ENCODE peak calls at places on chromosomes 2 and 18, in six cellular contexts. T is foreskin fibroblast, R is Ammon's horn, M is AG08396, C is HFFc6, P is choroid plexus epithelial cell. H is an unnamed sample.
A peak's percentile ranks its signal among the peaks of the same experiment; 100 is the strongest.

GRCh38 chr2:237757616-237758015 is 41.0 kb upstream of the RBM44 start:
- DNase-seq in C (no peak), T (no peak), M (no peak), P (no peak), R (no peak), H (no peak)

GRCh38 chr2:119517433-119517832 is 6.8 kb downstream of the SCTR start:
- DNase-seq in M (peak; percentile 76), R (peak; percentile 22), T (peak; percentile 10), C (peak; percentile 19), P (peak; percentile 72), H (peak; percentile 29)

GRCh38 chr2:150327546-150328495 is 159.6 kb downstream of the RND3 start:
- DNase-seq in C (no peak), P (no peak), R (peak; percentile 59), M (no peak), T (no peak), H (no peak)

GRCh38 chr2:122191331-122191730 is 435.9 kb downstream of the TSN start:
- DNase-seq in T (no peak), C (peak; percentile 4), R (peak; percentile 28), P (peak; percentile 12), M (no peak), H (peak; percentile 7)

GRCh38 chr2:39313575-39313974 is 69.8 kb upstream of the CDKL4 start:
- DNase-seq in M (no peak), T (peak; percentile 25), R (no peak), P (peak; percentile 28), C (peak; percentile 89), H (peak; percentile 67)

GRCh38 chr18:39555511-39555910 is 1989.9 kb upstream of the CELF4 start:
- DNase-seq in T (no peak), M (no peak), P (peak; percentile 18), R (no peak), C (no peak), H (no peak)

GRCh38 chr2:12180046-12180445 is 433.6 kb downstream of the LPIN1 start:
- DNase-seq in C (no peak), T (no peak), R (no peak), P (peak; percentile 41), M (no peak), H (no peak)

GRCh38 chr2:54695378-54695777 is 28.1 kb upstream of the EML6 start:
- DNase-seq in P (no peak), C (no peak), M (no peak), R (no peak), T (no peak), H (no peak)

GRCh38 chr2:36329746-36330145 is 25.8 kb upstream of the CRIM1 start:
- DNase-seq in M (peak; percentile 69), P (peak; percentile 87), R (no peak), C (peak; percentile 78), T (no peak), H (peak; percentile 81)

GRCh38 chr2:45885111-45885685 is 233.7 kb downstream of the PRKCE start:
- DNase-seq in T (no peak), R (peak; percentile 62), M (no peak), P (no peak), C (no peak), H (no peak)

GRCh38 chr18:2903006-2903405 is 56.2 kb downstream of the EMILIN2 start:
- DNase-seq in P (peak; percentile 82), T (peak; percentile 83), M (peak; percentile 82), R (peak; percentile 37), C (peak; percentile 39), H (no peak)

GRCh38 chr2:157170299-157170698 is 87.2 kb upstream of the GALNT5 start:
- DNase-seq in T (peak; percentile 64), M (no peak), R (no peak), P (peak; percentile 63), C (no peak), H (no peak)

GRCh38 chr2:10433264-10433947 is 14.7 kb downstream of the ODC1 start:
- DNase-seq in R (no peak), T (no peak), C (no peak), M (no peak), P (no peak), H (no peak)

GRCh38 chr2:9326975-9327374 is 96.4 kb downstream of the ITGB1BP1 start:
- DNase-seq in C (no peak), R (no peak), P (peak; percentile 48), T (peak; percentile 10), M (peak; percentile 28), H (no peak)

GRCh38 chr2:191167766-191168165 is 17.0 kb upstream of the STAT4 start:
- DNase-seq in M (no peak), C (peak; percentile 76), T (peak; percentile 89), P (peak; percentile 78), R (no peak), H (no peak)

GRCh38 chr2:133434962-133435668 is 133.1 kb downstream of the NCKAP5 start:
- DNase-seq in P (peak; percentile 75), R (no peak), C (peak; percentile 68), T (no peak), M (no peak), H (peak; percentile 95)

GRCh38 chr2:54042341-54042740 is 71.5 kb upstream of the PSME4 start:
- DNase-seq in P (peak; percentile 51), C (no peak), M (peak; percentile 34), T (no peak), R (no peak), H (no peak)

GRCh38 chr2:212288308-212288707 is 250.3 kb downstream of the ERBB4 start:
- DNase-seq in C (no peak), T (no peak), R (no peak), P (no peak), M (no peak), H (no peak)

GRCh38 chr2:75640621-75641121 is 5.9 kb upstream of the MRPL19 start:
- DNase-seq in T (peak; percentile 67), C (peak; percentile 76), P (peak; percentile 87), M (peak; percentile 80), R (peak; percentile 86), H (peak; percentile 61)

GRCh38 chr2:3839489-3839888 is 136.1 kb downstream of the DCDC2C start:
- DNase-seq in T (no peak), P (peak; percentile 6), C (no peak), R (peak; percentile 8), M (no peak), H (no peak)

GRCh38 chr2:24050041-24050655 is 607 bp downstream of the FKBP1B start:
- DNase-seq in C (no peak), M (peak; percentile 12), R (peak; percentile 25), P (peak; percentile 21), T (no peak), H (peak; percentile 14)

GRCh38 chr2:223459328-223459939 is 142.7 kb downstream of the SCG2 start:
- DNase-seq in R (no peak), M (no peak), T (no peak), C (peak; percentile 28), P (peak; percentile 70), H (no peak)

GRCh38 chr18:23616258-23616657 is 30.0 kb upstream of the NPC1 start:
- DNase-seq in P (no peak), C (no peak), T (no peak), R (no peak), M (no peak), H (no peak)

GRCh38 chr2:25491003-25491696 is 149.4 kb upstream of the DNMT3A start:
- DNase-seq in P (no peak), M (no peak), C (no peak), R (peak; percentile 25), T (peak; percentile 3), H (no peak)

GRCh38 chr2:121220995-121221394 is 64.0 kb downstream of the TFCP2L1 start:
- DNase-seq in T (peak; percentile 17), R (no peak), M (no peak), C (peak; percentile 7), P (peak; percentile 8), H (no peak)

GRCh38 chr2:9793156-9793917 is 49.9 kb upstream of the TAF1B start:
- DNase-seq in R (no peak), C (no peak), P (no peak), T (no peak), M (no peak), H (no peak)

GRCh38 chr18:58400337-58400885 is 228.5 kb downstream of the ALPK2 start:
- DNase-seq in T (peak; percentile 73), P (peak; percentile 53), M (no peak), R (no peak), C (peak; percentile 29), H (no peak)

GRCh38 chr18:79513381-79514081 is 117.8 kb downstream of the NFATC1 start:
- DNase-seq in T (no peak), P (no peak), R (no peak), C (no peak), M (no peak), H (no peak)

H was measured in brain microvascular endothelial cell.